ENCODE peak calls at places on chromosomes 2 and 18, in five cellular contexts. Q is AG08396; Z is HCT116; U is CD8-positive, alpha-beta memory T cell; W is stimulated activated CD4-positive, alpha-beta T cell treated with anti-CD3 and anti-CD28 coated beads, Interleukin-4, amount 100 ng/mL, for 48 hours. T is an unnamed sample.

GRCh38 chr2:11533278-11534077 is at the start of gene GREB1:
- DNase-seq in U (no peak), W (no peak), Z (no peak), Q (no peak), T (no peak)

GRCh38 chr2:135647836-135648579 is 93.6 kb upstream of the UBXN4 start:
- DNase-seq in W (no peak), U (no peak), Q (no peak), Z (no peak), T (no peak)

GRCh38 chr2:202172439-202173191 is 65.8 kb downstream of the SUMO1 start:
- DNase-seq in Q (no peak), U (no peak), W (peak; percentile 52), Z (no peak), T (peak; percentile 19)

GRCh38 chr18:13629841-13630747 is 96.3 kb downstream of the FAM210A start:
- DNase-seq in Q (peak; percentile 83), Z (peak; percentile 48), W (no peak), U (peak; percentile 70), T (peak; percentile 70)

GRCh38 chr2:85257359-85258193 is 70.2 kb downstream of the TGOLN2 start:
- DNase-seq in W (no peak), Q (no peak), Z (no peak), U (no peak), T (no peak)

GRCh38 chr2:58535182-58535581 is 294.1 kb upstream of the FANCL start:
- DNase-seq in U (no peak), Q (no peak), W (no peak), Z (no peak), T (no peak)

GRCh38 chr2:30776831-30777652 is 30.2 kb downstream of the CAPN13 start:
- DNase-seq in U (no peak), Z (no peak), W (no peak), Q (no peak), T (no peak)

GRCh38 chr18:51559902-51560287 is 362.4 kb upstream of the MEX3C start:
- DNase-seq in W (no peak), Z (no peak), Q (no peak), U (no peak), T (no peak)

GRCh38 chr2:222703866-222704265 is 32.4 kb downstream of the MOGAT1 start:
- DNase-seq in U (no peak), W (no peak), Z (no peak), Q (peak; percentile 46), T (peak; percentile 32)

GRCh38 chr2:20212871-20213503 is 11.9 kb downstream of the SDC1 start:
- DNase-seq in W (no peak), Q (no peak), Z (no peak), U (no peak), T (no peak)

GRCh38 chr18:27546991-27547390 is 361.9 kb upstream of the CHST9 start:
- DNase-seq in Q (no peak), W (no peak), U (no peak), Z (no peak), T (no peak)

GRCh38 chr18:8745355-8746014 is 40.1 kb downstream of the MTCL1 start:
- DNase-seq in Z (no peak), Q (peak; percentile 25), W (no peak), U (no peak), T (no peak)

GRCh38 chr2:190599073-190599472 is 49.8 kb upstream of the NAB1 start:
- DNase-seq in U (no peak), Z (no peak), W (no peak), Q (no peak), T (no peak)

GRCh38 chr2:188132385-188132784 is 159.3 kb upstream of the GULP1 start:
- DNase-seq in Z (no peak), U (no peak), W (no peak), Q (no peak), T (peak; percentile 4)

GRCh38 chr2:165539985-165540384 is 70.5 kb downstream of the CSRNP3 start:
- DNase-seq in Q (no peak), Z (no peak), U (no peak), W (no peak), T (no peak)

GRCh38 chr2:179263460-179264237 is 983 bp downstream of the SESTD1 start:
- DNase-seq in Q (peak; percentile 59), Z (no peak), W (peak; percentile 11), U (no peak), T (no peak)

GRCh38 chr2:229598227-229598626 is 116.1 kb downstream of the DNER start:
- DNase-seq in W (no peak), U (no peak), Z (no peak), Q (no peak), T (no peak)

GRCh38 chr18:31493171-31493570 is 4.8 kb upstream of the DSG2 start:
- DNase-seq in U (no peak), W (no peak), Z (no peak), Q (no peak), T (no peak)

GRCh38 chr2:7725132-7725849 is 808.1 kb downstream of the RNF144A start:
- DNase-seq in Q (peak; percentile 10), Z (no peak), W (no peak), U (peak; percentile 74), T (no peak)

GRCh38 chr2:240429341-240429871 is 6.1 kb upstream of the GPC1 start:
- DNase-seq in W (no peak), U (peak; percentile 20), Q (no peak), Z (no peak), T (no peak)

GRCh38 chr2:71646028-71646427 is 192.7 kb downstream of the DYSF start:
- DNase-seq in Q (peak; percentile 65), W (no peak), U (no peak), Z (no peak), T (no peak)

GRCh38 chr2:26327291-26328272 is 18.4 kb upstream of the SELENOI start:
- DNase-seq in W (no peak), U (no peak), Z (no peak), Q (no peak), T (no peak)

GRCh38 chr2:69644506-69644979 is 1.0 kb upstream of the AAK1 start:
- DNase-seq in Z (no peak), Q (no peak), W (no peak), U (no peak), T (no peak)

GRCh38 chr2:230861564-230862255 is 3.0 kb upstream of the ITM2C start:
- DNase-seq in Z (no peak), U (no peak), Q (no peak), W (no peak), T (no peak)

GRCh38 chr2:58110765-58111164 is 64.2 kb downstream of the VRK2 start:
- DNase-seq in Q (no peak), U (no peak), W (no peak), Z (peak; percentile 48), T (no peak)

GRCh38 chr18:11995445-11996189 is 14.3 kb downstream of the IMPA2 start:
- DNase-seq in Z (peak; percentile 41), Q (peak; percentile 81), W (peak; percentile 36), U (peak; percentile 71), T (peak; percentile 80)

GRCh38 chr2:65277791-65278449 is 50.3 kb downstream of the ACTR2 start:
- DNase-seq in U (no peak), Z (no peak), W (no peak), Q (no peak), T (no peak)

GRCh38 chr2:20231632-20232031 is 6.7 kb upstream of the SDC1 start:
- DNase-seq in Z (peak; percentile 90), W (no peak), Q (no peak), U (no peak), T (peak; percentile 28)

GRCh38 chr2:195925120-195925519 is 143.5 kb downstream of the DNAH7 start:
- DNase-seq in Q (no peak), W (no peak), U (no peak), Z (no peak), T (no peak)

GRCh38 chr2:108924444-108925251 is 64.4 kb downstream of the EDAR start:
- DNase-seq in Q (no peak), U (no peak), Z (no peak), W (no peak), T (no peak)

GRCh38 chr2:314561-315336 is 26.9 kb upstream of the ALKAL2 start:
- DNase-seq in U (no peak), Q (no peak), W (no peak), Z (no peak), T (no peak)

GRCh38 chr2:45432406-45432805 is 178.7 kb downstream of the SRBD1 start:
- DNase-seq in W (no peak), U (no peak), Q (no peak), Z (no peak), T (no peak)

GRCh38 chr18:75253043-75253442 is 42.4 kb downstream of the TSHZ1 start:
- DNase-seq in Z (no peak), U (no peak), W (no peak), Q (no peak), T (no peak)

GRCh38 chr2:221513251-221513650 is 58.9 kb downstream of the EPHA4 start:
- DNase-seq in Q (no peak), U (no peak), W (no peak), Z (no peak), T (no peak)

GRCh38 chr2:200405599-200406298 is 99.3 kb downstream of the SPATS2L start:
- DNase-seq in U (no peak), Q (peak; percentile 56), Z (peak; percentile 93), W (no peak), T (peak; percentile 97)

GRCh38 chr2:174697267-174697666 is 67.0 kb downstream of the CHRNA1 start:
- DNase-seq in W (peak; percentile 46), Q (peak; percentile 81), U (peak; percentile 70), Z (peak; percentile 59), T (peak; percentile 69)

T was measured in H4.